ENCODE peak calls at places on chromosomes 5 and 9, in nine cellular contexts. One of them, this sample, is unnamed.

GRCh38 chr5:178330791-178331404 is 98.3 kb upstream of the PHYKPL start:
- DNase-seq in activated CD4-positive, alpha-beta T cell treated with anti-CD3 and anti-CD28 coated beads, Interleukin-2, amount 10 ng/mL, durations not matched to agents 7 days and 5 days: peak; percentile 41
- DNase-seq in lung: no peak
- DNase-seq in WERI-Rb-1: no peak
- DNase-seq in stimulated activated CD4-positive, alpha-beta T cell treated with anti-CD3 and anti-CD28 coated beads, Interleukin-1b, Interleukin-23, amount 100 ng/mL, for 48 hours: no peak
- DNase-seq in endothelial cell: no peak
- DNase-seq in T-helper 2 cell: no peak
- DNase-seq in GM13977: no peak
- DNase-seq in activated effector memory CD4-positive, alpha-beta T cell treated with Interleukin-2 at 50 U/mL for 16 hours: no peak
- DNase-seq in this sample: no peak

GRCh38 chr5:138953370-138954256 is 78.5 kb upstream of the LRRTM2 start:
- DNase-seq in activated effector memory CD4-positive, alpha-beta T cell treated with Interleukin-2 at 50 U/mL for 16 hours: no peak
- DNase-seq in endothelial cell: no peak
- DNase-seq in T-helper 2 cell: no peak
- DNase-seq in stimulated activated CD4-positive, alpha-beta T cell treated with anti-CD3 and anti-CD28 coated beads, Interleukin-1b, Interleukin-23, amount 100 ng/mL, for 48 hours: no peak
- DNase-seq in WERI-Rb-1: peak; percentile 87
- DNase-seq in activated CD4-positive, alpha-beta T cell treated with anti-CD3 and anti-CD28 coated beads, Interleukin-2, amount 10 ng/mL, durations not matched to agents 7 days and 5 days: peak; percentile 46
- DNase-seq in lung: peak; percentile 83
- DNase-seq in GM13977: no peak
- DNase-seq in this sample: peak; percentile 89

GRCh38 chr9:23590601-23591000 is 235.4 kb downstream of the ELAVL2 start:
- DNase-seq in GM13977: no peak
- DNase-seq in activated effector memory CD4-positive, alpha-beta T cell treated with Interleukin-2 at 50 U/mL for 16 hours: no peak
- DNase-seq in stimulated activated CD4-positive, alpha-beta T cell treated with anti-CD3 and anti-CD28 coated beads, Interleukin-1b, Interleukin-23, amount 100 ng/mL, for 48 hours: no peak
- DNase-seq in T-helper 2 cell: no peak
- DNase-seq in WERI-Rb-1: no peak
- DNase-seq in endothelial cell: no peak
- DNase-seq in activated CD4-positive, alpha-beta T cell treated with anti-CD3 and anti-CD28 coated beads, Interleukin-2, amount 10 ng/mL, durations not matched to agents 7 days and 5 days: no peak
- DNase-seq in lung: no peak
- DNase-seq in this sample: no peak

GRCh38 chr9:96524045-96524444 is 74.1 kb downstream of the HABP4 start:
- DNase-seq in activated CD4-positive, alpha-beta T cell treated with anti-CD3 and anti-CD28 coated beads, Interleukin-2, amount 10 ng/mL, durations not matched to agents 7 days and 5 days: no peak
- DNase-seq in WERI-Rb-1: no peak
- DNase-seq in T-helper 2 cell: no peak
- DNase-seq in lung: no peak
- DNase-seq in activated effector memory CD4-positive, alpha-beta T cell treated with Interleukin-2 at 50 U/mL for 16 hours: no peak
- DNase-seq in GM13977: no peak
- DNase-seq in stimulated activated CD4-positive, alpha-beta T cell treated with anti-CD3 and anti-CD28 coated beads, Interleukin-1b, Interleukin-23, amount 100 ng/mL, for 48 hours: no peak
- DNase-seq in endothelial cell: no peak
- DNase-seq in this sample: no peak

GRCh38 chr5:53480474-53481353 is at the start of gene FST:
- DNase-seq in WERI-Rb-1: peak; percentile 18
- DNase-seq in T-helper 2 cell: no peak
- DNase-seq in endothelial cell: peak; percentile 45
- DNase-seq in activated CD4-positive, alpha-beta T cell treated with anti-CD3 and anti-CD28 coated beads, Interleukin-2, amount 10 ng/mL, durations not matched to agents 7 days and 5 days: no peak
- DNase-seq in lung: no peak
- DNase-seq in activated effector memory CD4-positive, alpha-beta T cell treated with Interleukin-2 at 50 U/mL for 16 hours: no peak
- DNase-seq in GM13977: peak; percentile 60
- DNase-seq in stimulated activated CD4-positive, alpha-beta T cell treated with anti-CD3 and anti-CD28 coated beads, Interleukin-1b, Interleukin-23, amount 100 ng/mL, for 48 hours: no peak
- DNase-seq in this sample: peak; percentile 12

GRCh38 chr5:131610198-131611063 is 24.6 kb downstream of the RAPGEF6 start:
- DNase-seq in stimulated activated CD4-positive, alpha-beta T cell treated with anti-CD3 and anti-CD28 coated beads, Interleukin-1b, Interleukin-23, amount 100 ng/mL, for 48 hours: no peak
- DNase-seq in endothelial cell: no peak
- DNase-seq in GM13977: no peak
- DNase-seq in activated effector memory CD4-positive, alpha-beta T cell treated with Interleukin-2 at 50 U/mL for 16 hours: no peak
- DNase-seq in lung: no peak
- DNase-seq in WERI-Rb-1: no peak
- DNase-seq in T-helper 2 cell: no peak
- DNase-seq in activated CD4-positive, alpha-beta T cell treated with anti-CD3 and anti-CD28 coated beads, Interleukin-2, amount 10 ng/mL, durations not matched to agents 7 days and 5 days: no peak
- DNase-seq in this sample: no peak

GRCh38 chr5:80150731-80151130 is 105.1 kb downstream of the SERINC5 start:
- DNase-seq in GM13977: no peak
- DNase-seq in T-helper 2 cell: no peak
- DNase-seq in endothelial cell: no peak
- DNase-seq in lung: no peak
- DNase-seq in stimulated activated CD4-positive, alpha-beta T cell treated with anti-CD3 and anti-CD28 coated beads, Interleukin-1b, Interleukin-23, amount 100 ng/mL, for 48 hours: no peak
- DNase-seq in WERI-Rb-1: no peak
- DNase-seq in activated effector memory CD4-positive, alpha-beta T cell treated with Interleukin-2 at 50 U/mL for 16 hours: no peak
- DNase-seq in activated CD4-positive, alpha-beta T cell treated with anti-CD3 and anti-CD28 coated beads, Interleukin-2, amount 10 ng/mL, durations not matched to agents 7 days and 5 days: peak; percentile 34
- DNase-seq in this sample: no peak

GRCh38 chr5:154505567-154505966 is 27.5 kb upstream of the HAND1 start:
- DNase-seq in stimulated activated CD4-positive, alpha-beta T cell treated with anti-CD3 and anti-CD28 coated beads, Interleukin-1b, Interleukin-23, amount 100 ng/mL, for 48 hours: no peak
- DNase-seq in activated CD4-positive, alpha-beta T cell treated with anti-CD3 and anti-CD28 coated beads, Interleukin-2, amount 10 ng/mL, durations not matched to agents 7 days and 5 days: no peak
- DNase-seq in lung: no peak
- DNase-seq in GM13977: no peak
- DNase-seq in WERI-Rb-1: peak; percentile 57
- DNase-seq in T-helper 2 cell: no peak
- DNase-seq in endothelial cell: no peak
- DNase-seq in activated effector memory CD4-positive, alpha-beta T cell treated with Interleukin-2 at 50 U/mL for 16 hours: no peak
- DNase-seq in this sample: no peak

GRCh38 chr9:128683340-128684064 is 5.5 kb upstream of the SET start:
- DNase-seq in activated effector memory CD4-positive, alpha-beta T cell treated with Interleukin-2 at 50 U/mL for 16 hours: no peak
- DNase-seq in T-helper 2 cell: no peak
- DNase-seq in GM13977: peak; percentile 43
- DNase-seq in lung: peak; percentile 68
- DNase-seq in stimulated activated CD4-positive, alpha-beta T cell treated with anti-CD3 and anti-CD28 coated beads, Interleukin-1b, Interleukin-23, amount 100 ng/mL, for 48 hours: peak; percentile 42
- DNase-seq in WERI-Rb-1: peak; percentile 86
- DNase-seq in endothelial cell: no peak
- DNase-seq in activated CD4-positive, alpha-beta T cell treated with anti-CD3 and anti-CD28 coated beads, Interleukin-2, amount 10 ng/mL, durations not matched to agents 7 days and 5 days: peak; percentile 34
- DNase-seq in this sample: peak; percentile 69

GRCh38 chr5:154857091-154857533 is 1.3 kb upstream of the CNOT8 start:
- DNase-seq in stimulated activated CD4-positive, alpha-beta T cell treated with anti-CD3 and anti-CD28 coated beads, Interleukin-1b, Interleukin-23, amount 100 ng/mL, for 48 hours: peak; percentile 50
- DNase-seq in WERI-Rb-1: no peak
- DNase-seq in lung: no peak
- DNase-seq in endothelial cell: no peak
- DNase-seq in activated CD4-positive, alpha-beta T cell treated with anti-CD3 and anti-CD28 coated beads, Interleukin-2, amount 10 ng/mL, durations not matched to agents 7 days and 5 days: peak; percentile 66
- DNase-seq in GM13977: peak; percentile 43
- DNase-seq in T-helper 2 cell: peak; percentile 41
- DNase-seq in activated effector memory CD4-positive, alpha-beta T cell treated with Interleukin-2 at 50 U/mL for 16 hours: no peak
- DNase-seq in this sample: peak; percentile 86

GRCh38 chr5:68182534-68182933 is 33.0 kb upstream of the PIK3R1 start:
- DNase-seq in activated effector memory CD4-positive, alpha-beta T cell treated with Interleukin-2 at 50 U/mL for 16 hours: no peak
- DNase-seq in GM13977: no peak
- DNase-seq in T-helper 2 cell: no peak
- DNase-seq in WERI-Rb-1: no peak
- DNase-seq in stimulated activated CD4-positive, alpha-beta T cell treated with anti-CD3 and anti-CD28 coated beads, Interleukin-1b, Interleukin-23, amount 100 ng/mL, for 48 hours: no peak
- DNase-seq in activated CD4-positive, alpha-beta T cell treated with anti-CD3 and anti-CD28 coated beads, Interleukin-2, amount 10 ng/mL, durations not matched to agents 7 days and 5 days: no peak
- DNase-seq in endothelial cell: no peak
- DNase-seq in lung: no peak
- DNase-seq in this sample: no peak

GRCh38 chr5:9344751-9345240 is 201.1 kb downstream of the SEMA5A start:
- DNase-seq in activated CD4-positive, alpha-beta T cell treated with anti-CD3 and anti-CD28 coated beads, Interleukin-2, amount 10 ng/mL, durations not matched to agents 7 days and 5 days: no peak
- DNase-seq in lung: no peak
- DNase-seq in GM13977: no peak
- DNase-seq in stimulated activated CD4-positive, alpha-beta T cell treated with anti-CD3 and anti-CD28 coated beads, Interleukin-1b, Interleukin-23, amount 100 ng/mL, for 48 hours: no peak
- DNase-seq in T-helper 2 cell: no peak
- DNase-seq in activated effector memory CD4-positive, alpha-beta T cell treated with Interleukin-2 at 50 U/mL for 16 hours: no peak
- DNase-seq in WERI-Rb-1: peak; percentile 31
- DNase-seq in endothelial cell: no peak
- DNase-seq in this sample: no peak

GRCh38 chr5:143479394-143479793 is 75.9 kb upstream of the NR3C1 start:
- DNase-seq in lung: no peak
- DNase-seq in stimulated activated CD4-positive, alpha-beta T cell treated with anti-CD3 and anti-CD28 coated beads, Interleukin-1b, Interleukin-23, amount 100 ng/mL, for 48 hours: no peak
- DNase-seq in endothelial cell: no peak
- DNase-seq in activated effector memory CD4-positive, alpha-beta T cell treated with Interleukin-2 at 50 U/mL for 16 hours: no peak
- DNase-seq in activated CD4-positive, alpha-beta T cell treated with anti-CD3 and anti-CD28 coated beads, Interleukin-2, amount 10 ng/mL, durations not matched to agents 7 days and 5 days: no peak
- DNase-seq in T-helper 2 cell: no peak
- DNase-seq in WERI-Rb-1: no peak
- DNase-seq in GM13977: no peak
- DNase-seq in this sample: no peak

GRCh38 chr5:40428129-40428528 is 251.6 kb upstream of the PTGER4 start:
- DNase-seq in lung: no peak
- DNase-seq in activated CD4-positive, alpha-beta T cell treated with anti-CD3 and anti-CD28 coated beads, Interleukin-2, amount 10 ng/mL, durations not matched to agents 7 days and 5 days: no peak
- DNase-seq in stimulated activated CD4-positive, alpha-beta T cell treated with anti-CD3 and anti-CD28 coated beads, Interleukin-1b, Interleukin-23, amount 100 ng/mL, for 48 hours: no peak
- DNase-seq in endothelial cell: no peak
- DNase-seq in T-helper 2 cell: no peak
- DNase-seq in GM13977: no peak
- DNase-seq in WERI-Rb-1: no peak
- DNase-seq in activated effector memory CD4-positive, alpha-beta T cell treated with Interleukin-2 at 50 U/mL for 16 hours: no peak
- DNase-seq in this sample: no peak

GRCh38 chr5:157484768-157485167 is 24.8 kb downstream of the NIPAL4 start:
- DNase-seq in WERI-Rb-1: no peak
- DNase-seq in endothelial cell: no peak
- DNase-seq in activated effector memory CD4-positive, alpha-beta T cell treated with Interleukin-2 at 50 U/mL for 16 hours: no peak
- DNase-seq in activated CD4-positive, alpha-beta T cell treated with anti-CD3 and anti-CD28 coated beads, Interleukin-2, amount 10 ng/mL, durations not matched to agents 7 days and 5 days: no peak
- DNase-seq in T-helper 2 cell: no peak
- DNase-seq in GM13977: no peak
- DNase-seq in lung: peak; percentile 45
- DNase-seq in stimulated activated CD4-positive, alpha-beta T cell treated with anti-CD3 and anti-CD28 coated beads, Interleukin-1b, Interleukin-23, amount 100 ng/mL, for 48 hours: no peak
- DNase-seq in this sample: no peak

GRCh38 chr9:126761274-126761673 is 43.6 kb upstream of the ZBTB43 start:
- DNase-seq in T-helper 2 cell: no peak
- DNase-seq in WERI-Rb-1: no peak
- DNase-seq in endothelial cell: no peak
- DNase-seq in lung: no peak
- DNase-seq in activated CD4-positive, alpha-beta T cell treated with anti-CD3 and anti-CD28 coated beads, Interleukin-2, amount 10 ng/mL, durations not matched to agents 7 days and 5 days: no peak
- DNase-seq in stimulated activated CD4-positive, alpha-beta T cell treated with anti-CD3 and anti-CD28 coated beads, Interleukin-1b, Interleukin-23, amount 100 ng/mL, for 48 hours: no peak
- DNase-seq in GM13977: no peak
- DNase-seq in activated effector memory CD4-positive, alpha-beta T cell treated with Interleukin-2 at 50 U/mL for 16 hours: no peak
- DNase-seq in this sample: no peak

GRCh38 chr5:149422429-149423286 is 43.6 kb upstream of the IL17B start:
- DNase-seq in T-helper 2 cell: no peak
- DNase-seq in activated effector memory CD4-positive, alpha-beta T cell treated with Interleukin-2 at 50 U/mL for 16 hours: no peak
- DNase-seq in stimulated activated CD4-positive, alpha-beta T cell treated with anti-CD3 and anti-CD28 coated beads, Interleukin-1b, Interleukin-23, amount 100 ng/mL, for 48 hours: no peak
- DNase-seq in GM13977: peak; percentile 38
- DNase-seq in WERI-Rb-1: peak; percentile 97
- DNase-seq in endothelial cell: peak; percentile 24
- DNase-seq in activated CD4-positive, alpha-beta T cell treated with anti-CD3 and anti-CD28 coated beads, Interleukin-2, amount 10 ng/mL, durations not matched to agents 7 days and 5 days: no peak
- DNase-seq in lung: peak; percentile 42
- DNase-seq in this sample: peak; percentile 41

GRCh38 chr5:149280802-149281201 is 9.1 kb downstream of the AFAP1L1 start:
- DNase-seq in stimulated activated CD4-positive, alpha-beta T cell treated with anti-CD3 and anti-CD28 coated beads, Interleukin-1b, Interleukin-23, amount 100 ng/mL, for 48 hours: no peak
- DNase-seq in lung: no peak
- DNase-seq in activated effector memory CD4-positive, alpha-beta T cell treated with Interleukin-2 at 50 U/mL for 16 hours: no peak
- DNase-seq in activated CD4-positive, alpha-beta T cell treated with anti-CD3 and anti-CD28 coated beads, Interleukin-2, amount 10 ng/mL, durations not matched to agents 7 days and 5 days: no peak
- DNase-seq in GM13977: no peak
- DNase-seq in WERI-Rb-1: no peak
- DNase-seq in T-helper 2 cell: no peak
- DNase-seq in endothelial cell: no peak
- DNase-seq in this sample: no peak

GRCh38 chr9:114657705-114658104 is at the start of gene TEX53:
- DNase-seq in lung: no peak
- DNase-seq in stimulated activated CD4-positive, alpha-beta T cell treated with anti-CD3 and anti-CD28 coated beads, Interleukin-1b, Interleukin-23, amount 100 ng/mL, for 48 hours: no peak
- DNase-seq in WERI-Rb-1: no peak
- DNase-seq in activated CD4-positive, alpha-beta T cell treated with anti-CD3 and anti-CD28 coated beads, Interleukin-2, amount 10 ng/mL, durations not matched to agents 7 days and 5 days: no peak
- DNase-seq in activated effector memory CD4-positive, alpha-beta T cell treated with Interleukin-2 at 50 U/mL for 16 hours: no peak
- DNase-seq in GM13977: no peak
- DNase-seq in T-helper 2 cell: no peak
- DNase-seq in endothelial cell: no peak
- DNase-seq in this sample: no peak

GRCh38 chr5:39119404-39120051 is 45.3 kb upstream of the RICTOR start:
- DNase-seq in lung: no peak
- DNase-seq in activated CD4-positive, alpha-beta T cell treated with anti-CD3 and anti-CD28 coated beads, Interleukin-2, amount 10 ng/mL, durations not matched to agents 7 days and 5 days: no peak
- DNase-seq in activated effector memory CD4-positive, alpha-beta T cell treated with Interleukin-2 at 50 U/mL for 16 hours: no peak
- DNase-seq in WERI-Rb-1: no peak
- DNase-seq in stimulated activated CD4-positive, alpha-beta T cell treated with anti-CD3 and anti-CD28 coated beads, Interleukin-1b, Interleukin-23, amount 100 ng/mL, for 48 hours: no peak
- DNase-seq in T-helper 2 cell: no peak
- DNase-seq in GM13977: no peak
- DNase-seq in endothelial cell: no peak
- DNase-seq in this sample: no peak

GRCh38 chr9:70411930-70412677 is 2.4 kb downstream of the KLF9 start:
- DNase-seq in WERI-Rb-1: no peak
- DNase-seq in activated CD4-positive, alpha-beta T cell treated with anti-CD3 and anti-CD28 coated beads, Interleukin-2, amount 10 ng/mL, durations not matched to agents 7 days and 5 days: peak; percentile 66
- DNase-seq in stimulated activated CD4-positive, alpha-beta T cell treated with anti-CD3 and anti-CD28 coated beads, Interleukin-1b, Interleukin-23, amount 100 ng/mL, for 48 hours: peak; percentile 77
- DNase-seq in GM13977: peak; percentile 85
- DNase-seq in T-helper 2 cell: peak; percentile 69
- DNase-seq in lung: peak; percentile 85
- DNase-seq in endothelial cell: no peak
- DNase-seq in activated effector memory CD4-positive, alpha-beta T cell treated with Interleukin-2 at 50 U/mL for 16 hours: peak; percentile 56
- DNase-seq in this sample: peak; percentile 82

GRCh38 chr9:16294371-16294770 is 576.1 kb downstream of the BNC2 start:
- DNase-seq in stimulated activated CD4-positive, alpha-beta T cell treated with anti-CD3 and anti-CD28 coated beads, Interleukin-1b, Interleukin-23, amount 100 ng/mL, for 48 hours: no peak
- DNase-seq in activated effector memory CD4-positive, alpha-beta T cell treated with Interleukin-2 at 50 U/mL for 16 hours: no peak
- DNase-seq in activated CD4-positive, alpha-beta T cell treated with anti-CD3 and anti-CD28 coated beads, Interleukin-2, amount 10 ng/mL, durations not matched to agents 7 days and 5 days: no peak
- DNase-seq in lung: no peak
- DNase-seq in WERI-Rb-1: no peak
- DNase-seq in T-helper 2 cell: no peak
- DNase-seq in endothelial cell: no peak
- DNase-seq in GM13977: no peak
- DNase-seq in this sample: no peak

GRCh38 chr9:64773491-64773931 is 511.5 kb downstream of the FOXD4L5 start:
- DNase-seq in T-helper 2 cell: no peak
- DNase-seq in endothelial cell: no peak
- DNase-seq in stimulated activated CD4-positive, alpha-beta T cell treated with anti-CD3 and anti-CD28 coated beads, Interleukin-1b, Interleukin-23, amount 100 ng/mL, for 48 hours: no peak
- DNase-seq in WERI-Rb-1: peak; percentile 5
- DNase-seq in lung: no peak
- DNase-seq in activated effector memory CD4-positive, alpha-beta T cell treated with Interleukin-2 at 50 U/mL for 16 hours: no peak
- DNase-seq in GM13977: peak; percentile 5
- DNase-seq in activated CD4-positive, alpha-beta T cell treated with anti-CD3 and anti-CD28 coated beads, Interleukin-2, amount 10 ng/mL, durations not matched to agents 7 days and 5 days: no peak
- DNase-seq in this sample: peak; percentile 17

This sample was measured in left colon.